ENCODE peak calls at places on chromosomes 1 and 21, in ten cellular contexts. N, S, A, C, U, Y, L, Q, P and B are unnamed samples.

GRCh38 chr21:31473685-31474345 is 129.8 kb upstream of the TIAM1 start:
- DNase-seq in Y (no peak), C (peak), U (no peak), P (no peak), L (no peak), Q (no peak), S (no peak), N (peak), A (no peak), B (no peak)

GRCh38 chr1:168476588-168477379 is 67.0 kb downstream of the XCL2 start:
- DNase-seq in U (no peak), L (no peak), S (no peak), C (no peak), A (no peak), P (no peak), Y (no peak), Q (no peak), N (no peak), B (no peak)

GRCh38 chr1:62725255-62725654 is 37.1 kb upstream of the DOCK7 start:
- DNase-seq in C (peak), A (no peak), Y (no peak), L (no peak), N (no peak), U (no peak), P (no peak), Q (peak), S (peak), B (no peak)

GRCh38 chr1:8133657-8134430 is 107.7 kb upstream of the ERRFI1 start:
- DNase-seq in U (no peak), Q (peak), C (peak), Y (no peak), A (no peak), S (peak), N (no peak), P (no peak), L (no peak), B (no peak)

GRCh38 chr21:42295845-42296244 is 19.4 kb downstream of the TFF3 start:
- DNase-seq in A (no peak), Y (no peak), Q (no peak), C (no peak), U (no peak), N (no peak), S (no peak), P (no peak), L (no peak), B (no peak)

GRCh38 chr1:15680131-15680530 is 4.0 kb upstream of the PLEKHM2 start:
- DNase-seq in C (peak), Y (no peak), Q (peak), L (no peak), S (peak), A (no peak), N (no peak), U (no peak), P (no peak), B (no peak)

GRCh38 chr1:181089777-181090505 is 1.4 kb downstream of the IER5 start:
- DNase-seq in Y (peak), Q (no peak), L (no peak), U (peak), C (peak), P (no peak), A (peak), N (peak), S (peak), B (peak)

GRCh38 chr1:17591814-17592430 is 52.4 kb downstream of the ARHGEF10L start:
- DNase-seq in Y (no peak), S (no peak), Q (no peak), C (no peak), P (no peak), U (no peak), A (no peak), N (no peak), L (no peak), B (no peak)